ENCODE peak calls at places on chromosome 2, in seven cellular contexts. I, J, T, F, G, X and R are unnamed samples.
A peak's percentile ranks its signal among the peaks of the same experiment; 100 is the strongest.

GRCh38 chr2:118371500-118371899 is 283.2 kb downstream of the INSIG2 start:
- DNase-seq in T (peak; percentile 30), G (peak; percentile 14), F (no peak), J (peak; percentile 18), X (no peak), I (no peak), R (no peak)

GRCh38 chr2:235542728-235543125 is 48.9 kb downstream of the AGAP1 start:
- DNase-seq in J (no peak), I (no peak), T (no peak), G (no peak), F (no peak), X (no peak), R (no peak)

GRCh38 chr2:237161239-237161638 is 75.5 kb downstream of the COPS8 start:
- DNase-seq in I (no peak), J (no peak), T (no peak), F (no peak), G (no peak), X (no peak), R (no peak)

GRCh38 chr2:151976945-151977353 is 121.9 kb downstream of the CACNB4 start:
- DNase-seq in F (no peak), J (no peak), X (peak; percentile 25), G (no peak), I (no peak), T (no peak), R (no peak)

GRCh38 chr2:130834091-130834922 is 2.4 kb upstream of the ARHGEF4 start:
- DNase-seq in X (no peak), J (peak; percentile 72), G (no peak), I (peak; percentile 28), T (peak; percentile 35), F (no peak), R (no peak)

GRCh38 chr2:120607506-120607905 is 128.2 kb upstream of the GLI2 start:
- DNase-seq in F (no peak), G (no peak), I (no peak), J (no peak), X (no peak), T (no peak), R (no peak)

GRCh38 chr2:178865121-178865520 is 57.9 kb upstream of the TTN start:
- DNase-seq in T (no peak), F (no peak), J (no peak), X (no peak), I (no peak), G (no peak), R (no peak)

GRCh38 chr2:73983322-73984202 is 1.1 kb upstream of the TET3 start:
- DNase-seq in I (peak; percentile 21), G (no peak), J (no peak), T (no peak), X (peak; percentile 51), F (no peak), R (no peak)

GRCh38 chr2:209476367-209477191 is 52.7 kb downstream of the MAP2 start:
- DNase-seq in J (peak; percentile 29), G (no peak), T (peak; percentile 96), I (no peak), X (no peak), F (peak; percentile 26), R (no peak)

GRCh38 chr2:68088950-68089349 is 26.1 kb upstream of the C1D start:
- DNase-seq in X (no peak), I (no peak), T (no peak), G (no peak), J (peak; percentile 53), F (no peak), R (no peak)

GRCh38 chr2:223692227-223692947 is 90.2 kb upstream of the SCG2 start:
- DNase-seq in T (peak; percentile 69), I (no peak), G (peak; percentile 54), X (no peak), F (peak; percentile 2), J (peak; percentile 67), R (peak; percentile 56)

GRCh38 chr2:128271891-128272585 is 46.6 kb downstream of the HS6ST1 start:
- DNase-seq in G (no peak), J (no peak), F (no peak), I (no peak), T (no peak), X (no peak), R (no peak)

GRCh38 chr2:130341562-130342019 is 1.1 kb upstream of the IMP4 start:
- DNase-seq in J (no peak), G (no peak), T (no peak), F (no peak), X (peak; percentile 18), I (no peak), R (no peak)

GRCh38 chr2:144927429-144927828 is 407.5 kb upstream of the ZEB2 start:
- DNase-seq in I (no peak), X (no peak), J (no peak), G (no peak), T (no peak), F (no peak), R (no peak)

GRCh38 chr2:121210691-121211090 is 74.3 kb downstream of the TFCP2L1 start:
- DNase-seq in T (no peak), I (no peak), F (no peak), G (no peak), J (no peak), X (no peak), R (no peak)

GRCh38 chr2:72026819-72027425 is 120.7 kb downstream of the CYP26B1 start:
- DNase-seq in I (no peak), T (no peak), X (no peak), G (no peak), F (no peak), J (no peak), R (no peak)

GRCh38 chr2:223460774-223461211 is 141.4 kb downstream of the SCG2 start:
- DNase-seq in I (no peak), J (peak; percentile 82), G (peak; percentile 12), X (no peak), F (no peak), T (peak; percentile 41), R (peak; percentile 56)

GRCh38 chr2:110659248-110659647 is 18.6 kb downstream of the BUB1 start:
- DNase-seq in F (no peak), G (no peak), J (peak; percentile 49), I (no peak), T (no peak), X (no peak), R (no peak)

GRCh38 chr2:198322275-198322674 is 517.9 kb downstream of the PLCL1 start:
- DNase-seq in T (no peak), J (no peak), G (no peak), I (no peak), X (no peak), F (no peak), R (no peak)

GRCh38 chr2:218569038-218569431 is 396 bp downstream of the CNOT9 start:
- DNase-seq in T (peak; percentile 83), G (peak; percentile 47), X (no peak), J (peak; percentile 83), F (no peak), I (no peak), R (peak; percentile 32)

GRCh38 chr2:209613941-209614340 is 157.7 kb upstream of the UNC80 start:
- DNase-seq in J (no peak), F (no peak), G (no peak), I (no peak), X (no peak), T (no peak), R (no peak)

GRCh38 chr2:192500550-192501200 is 305.9 kb upstream of the TMEFF2 start:
- DNase-seq in I (peak; percentile 91), G (no peak), F (no peak), J (peak; percentile 50), T (peak; percentile 81), X (no peak), R (peak; percentile 46)